ENCODE peak calls at places on chromosome 2, in ten cellular contexts. R is PC-9, A is hepatocyte, Q is endothelial cell of umbilical vein, V is H1, D is GM23248, C is neural progenitor cell, Z is OCI-LY7, B is IMR-90, H is HCT116. T is an unnamed sample. For H4K20me1 and H3K9me3, the result is how much of the 10 kb centered on the place peaks cover.

GRCh38 chr2:11642972-11643371 is 27.0 kb downstream of the NTSR2 start:
- DNase-seq in R (no peak), A (no peak), Q (no peak), V (no peak), D (no peak), C (no peak), Z (no peak), B (no peak), H (no peak), T (no peak)

GRCh38 chr2:201985740-201986735 is 47.6 kb upstream of the FZD7 start:
- DNase-seq in R (no peak), A (no peak), Q (no peak), V (no peak), D (peak), C (no peak), Z (no peak), B (peak), H (no peak), T (no peak)

GRCh38 chr2:229695971-229696370 is 18.4 kb downstream of the DNER start:
- DNase-seq in R (no peak), A (no peak), Q (no peak), V (no peak), D (no peak), C (no peak), Z (no peak), B (no peak), H (no peak), T (no peak)

GRCh38 chr2:157837851-157838441 is 38.2 kb downstream of the ACVR1 start:
- DNase-seq in R (no peak), A (peak), Q (peak), V (no peak), D (peak), C (no peak), Z (no peak), B (peak), H (no peak), T (no peak)

GRCh38 chr2:150486539-150487484 is 655 bp downstream of the RND3 start:
- DNase-seq in R (no peak), A (peak), Q (peak), V (peak), D (peak), C (peak), Z (no peak), B (peak), H (no peak), T (no peak)

GRCh38 chr2:42762823-42763804 is 821 bp downstream of the OXER1 start:
- DNase-seq in R (no peak), A (no peak), Q (no peak), V (no peak), D (no peak), C (no peak), Z (no peak), B (no peak), H (no peak), T (no peak)

GRCh38 chr2:80719607-80720006 is 415.1 kb upstream of the LRRTM1 start:
- DNase-seq in R (no peak), A (no peak), Q (no peak), V (no peak), D (no peak), C (no peak), Z (no peak), B (no peak), H (no peak), T (no peak)

GRCh38 chr2:9165625-9166024 is 41.0 kb upstream of the ASAP2 start:
- DNase-seq in R (no peak), A (no peak), Q (no peak), V (no peak), D (peak), C (no peak), Z (no peak), B (peak), H (peak), T (no peak)

GRCh38 chr2:240868286-240869108 is at the start of gene AGXT:
- DNase-seq in R (no peak), A (peak), Q (no peak), V (no peak), D (peak), C (no peak), Z (no peak), B (peak), H (no peak), T (no peak)

GRCh38 chr2:9191044-9191481 is 15.5 kb upstream of the ASAP2 start:
- DNase-seq in R (no peak), A (peak), Q (peak), V (no peak), D (peak), C (peak), Z (no peak), B (peak), H (no peak), T (no peak)

GRCh38 chr2:3523551-3524041 is 4.3 kb upstream of the ADI1 start:
- DNase-seq in R (no peak), A (peak), Q (peak), V (no peak), D (peak), C (no peak), Z (no peak), B (peak), H (no peak), T (no peak)

GRCh38 chr2:152718909-152719645 is 657 bp downstream of the ARL6IP6 start:
- DNase-seq in R (peak), A (peak), Q (no peak), V (no peak), D (peak), C (peak), Z (peak), B (no peak), H (peak), T (peak)

GRCh38 chr2:3766824-3767223 is 63.4 kb downstream of the DCDC2C start:
- DNase-seq in R (no peak), A (no peak), Q (no peak), V (no peak), D (no peak), C (no peak), Z (no peak), B (no peak), H (no peak), T (no peak)

GRCh38 chr2:108616731-108617161 is 82.5 kb downstream of the LIMS1 start:
- DNase-seq in R (no peak), A (no peak), Q (peak), V (no peak), D (peak), C (no peak), Z (no peak), B (peak), H (no peak), T (no peak)

GRCh38 chr2:118509319-118510016 is 338.0 kb downstream of the EN1 start:
- DNase-seq in R (no peak), A (no peak), Q (no peak), V (no peak), D (no peak), C (no peak), Z (no peak), B (no peak), H (no peak), T (no peak)

GRCh38 chr2:112881217-112882000 is 29.6 kb upstream of the IL37 start:
- DNase-seq in R (no peak), A (no peak), Q (peak), V (no peak), D (peak), C (no peak), Z (peak), B (peak), H (peak), T (peak)

GRCh38 chr2:22194218-22194617 is 1070.5 kb downstream of the TDRD15 start:
- DNase-seq in R (no peak), A (no peak), Q (no peak), V (no peak), D (no peak), C (no peak), Z (no peak), B (no peak), H (no peak), T (no peak)
- H4K20me1 ChIP-seq in R (under half), A (under half), Q (under half), V (under half), D (under half), C (under half), Z (under half), B (under half), H (under half), T (under half)

DNA sequence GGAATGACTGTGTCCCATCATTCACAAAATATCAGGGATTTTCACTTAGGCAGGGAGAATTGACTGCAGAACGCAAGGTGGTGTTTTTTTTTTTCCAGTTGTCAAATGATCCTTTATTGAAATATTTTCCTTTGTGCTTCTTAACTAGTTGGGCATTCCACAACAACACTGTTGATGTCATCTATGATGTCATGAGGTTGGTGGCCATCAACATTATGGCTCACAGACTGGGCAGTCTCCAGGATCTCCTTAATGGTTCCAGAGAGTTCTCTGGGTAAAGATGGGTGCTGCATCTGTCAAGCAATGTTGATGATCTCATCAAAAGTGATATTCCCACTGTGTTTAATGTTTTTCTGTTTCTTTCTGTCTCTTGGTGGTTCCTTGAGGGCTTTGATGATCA is 31.8 kb upstream of the PLEKHM3 start:
- DNase-seq in R (no peak), A (no peak), Q (no peak), V (no peak), D (no peak), C (no peak), Z (no peak), B (no peak), H (no peak), T (no peak)
- H3K9me3 ChIP-seq in R (under half), A (under half), Q (under half), V (under half), D (under half), C (under half), Z (under half), B (under half), H (under half), T (under half)

GRCh38 chr2:31078579-31079105 is 59.6 kb downstream of the GALNT14 start:
- DNase-seq in R (no peak), A (no peak), Q (no peak), V (peak), D (peak), C (no peak), Z (no peak), B (no peak), H (no peak), T (no peak)
- H4K20me1 ChIP-seq in R (under half), A (under half), Q (under half), V (under half), D (under half), C (under half), Z (under half), B (under half), H (under half), T (under half)

DNA sequence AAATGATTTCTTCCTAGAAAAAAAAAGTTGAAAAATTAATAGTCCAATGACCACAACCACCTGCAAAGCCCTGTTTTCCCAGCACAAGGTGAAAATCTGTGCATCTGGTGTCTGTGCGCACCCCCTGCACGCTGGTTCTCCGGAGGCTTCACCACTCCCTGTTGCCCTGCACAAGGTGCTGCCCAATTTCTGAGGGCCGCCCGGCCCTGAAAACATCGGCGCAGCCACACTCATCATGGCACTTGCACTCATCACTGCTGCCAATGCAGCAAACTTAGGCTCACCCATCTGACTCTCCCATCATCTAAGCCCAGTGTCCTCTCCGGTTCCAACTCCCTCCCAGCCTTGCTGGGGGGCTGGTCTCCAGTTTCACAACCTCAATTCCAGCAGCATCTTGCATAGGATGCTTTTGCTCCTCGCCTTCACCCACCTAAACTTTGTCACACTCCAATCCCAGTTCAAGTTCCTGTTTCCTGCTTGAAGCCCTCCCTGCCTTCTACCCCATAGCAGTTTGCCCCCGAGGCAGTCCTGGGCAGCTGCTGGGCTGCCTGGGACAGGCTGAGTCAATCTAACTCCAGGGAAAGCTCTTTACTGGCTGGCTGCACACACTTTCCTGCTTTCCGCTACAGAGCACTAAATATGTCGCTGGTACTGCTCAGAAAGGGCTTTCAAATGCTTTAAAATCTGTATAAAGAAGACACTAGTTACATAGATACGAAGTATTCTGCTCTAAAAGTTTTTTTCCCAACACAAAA is 522.5 kb upstream of the ID2 start:
- DNase-seq in R (no peak), A (no peak), Q (no peak), V (no peak), D (no peak), C (no peak), Z (no peak), B (no peak), H (no peak), T (no peak)
- H3K9me3 ChIP-seq in R (under half), A (under half), Q (under half), V (under half), D (under half), C (under half), Z (under half), B (under half), H (under half), T (under half)

T was measured in Karpas-422.